ENCODE peak calls at places on chromosomes 13 and 19, in six cellular contexts. One of them, this sample, is unnamed.

GRCh38 chr13:88745013-88745412 is 1073.8 kb downstream of the SLITRK5 start:
- DNase-seq in stimulated activated CD4-positive, alpha-beta T cell treated with anti-CD3 and anti-CD28 coated beads, Interleukin-2, amount 100 ng/mL, for 24 hours: no peak
- DNase-seq in colonic mucosa: no peak
- DNase-seq in fibroblast of gingiva: no peak
- DNase-seq in NCI-H510A: no peak
- DNase-seq in anterior cingulate cortex: no peak
- DNase-seq in this sample: no peak

GRCh38 chr13:51955281-51955771 is 55.9 kb downstream of the ATP7B start:
- DNase-seq in anterior cingulate cortex: no peak
- DNase-seq in NCI-H510A: no peak
- DNase-seq in colonic mucosa: peak
- DNase-seq in stimulated activated CD4-positive, alpha-beta T cell treated with anti-CD3 and anti-CD28 coated beads, Interleukin-2, amount 100 ng/mL, for 24 hours: no peak
- DNase-seq in fibroblast of gingiva: no peak
- DNase-seq in this sample: no peak

GRCh38 chr19:19111967-19112580 is 26.2 kb downstream of the TMEM161A start:
- DNase-seq in NCI-H510A: no peak
- DNase-seq in fibroblast of gingiva: no peak
- DNase-seq in stimulated activated CD4-positive, alpha-beta T cell treated with anti-CD3 and anti-CD28 coated beads, Interleukin-2, amount 100 ng/mL, for 24 hours: no peak
- DNase-seq in anterior cingulate cortex: no peak
- DNase-seq in colonic mucosa: no peak
- DNase-seq in this sample: no peak

GRCh38 chr13:113616991-113617749 is 32.6 kb downstream of the TFDP1 start:
- DNase-seq in stimulated activated CD4-positive, alpha-beta T cell treated with anti-CD3 and anti-CD28 coated beads, Interleukin-2, amount 100 ng/mL, for 24 hours: no peak
- DNase-seq in colonic mucosa: no peak
- DNase-seq in NCI-H510A: peak
- DNase-seq in fibroblast of gingiva: no peak
- DNase-seq in anterior cingulate cortex: no peak
- DNase-seq in this sample: peak

GRCh38 chr19:49677232-49677881 is at the start of gene PRMT1:
- DNase-seq in colonic mucosa: no peak
- DNase-seq in anterior cingulate cortex: no peak
- DNase-seq in stimulated activated CD4-positive, alpha-beta T cell treated with anti-CD3 and anti-CD28 coated beads, Interleukin-2, amount 100 ng/mL, for 24 hours: peak
- DNase-seq in NCI-H510A: no peak
- DNase-seq in fibroblast of gingiva: no peak
- DNase-seq in this sample: no peak

GRCh38 chr13:33017410-33017929 is 1.2 kb downstream of the KL start:
- DNase-seq in fibroblast of gingiva: no peak
- DNase-seq in colonic mucosa: peak
- DNase-seq in anterior cingulate cortex: no peak
- DNase-seq in stimulated activated CD4-positive, alpha-beta T cell treated with anti-CD3 and anti-CD28 coated beads, Interleukin-2, amount 100 ng/mL, for 24 hours: peak
- DNase-seq in NCI-H510A: no peak
- DNase-seq in this sample: peak

GRCh38 chr13:75079226-75079625 is 402.7 kb downstream of the TBC1D4 start:
- DNase-seq in anterior cingulate cortex: no peak
- DNase-seq in colonic mucosa: no peak
- DNase-seq in stimulated activated CD4-positive, alpha-beta T cell treated with anti-CD3 and anti-CD28 coated beads, Interleukin-2, amount 100 ng/mL, for 24 hours: no peak
- DNase-seq in fibroblast of gingiva: peak
- DNase-seq in NCI-H510A: no peak
- DNase-seq in this sample: no peak

GRCh38 chr13:99425485-99426341 is 75.6 kb upstream of the TM9SF2 start:
- DNase-seq in stimulated activated CD4-positive, alpha-beta T cell treated with anti-CD3 and anti-CD28 coated beads, Interleukin-2, amount 100 ng/mL, for 24 hours: peak
- DNase-seq in NCI-H510A: no peak
- DNase-seq in fibroblast of gingiva: no peak
- DNase-seq in colonic mucosa: peak
- DNase-seq in anterior cingulate cortex: no peak
- DNase-seq in this sample: peak

GRCh38 chr19:46958542-46958941 is 61.1 kb upstream of the NPAS1 start:
- DNase-seq in fibroblast of gingiva: peak
- DNase-seq in colonic mucosa: no peak
- DNase-seq in NCI-H510A: no peak
- DNase-seq in anterior cingulate cortex: no peak
- DNase-seq in stimulated activated CD4-positive, alpha-beta T cell treated with anti-CD3 and anti-CD28 coated beads, Interleukin-2, amount 100 ng/mL, for 24 hours: no peak
- DNase-seq in this sample: no peak

GRCh38 chr13:99686157-99686572 is 184.9 kb downstream of the TM9SF2 start:
- DNase-seq in NCI-H510A: no peak
- DNase-seq in anterior cingulate cortex: no peak
- DNase-seq in colonic mucosa: peak
- DNase-seq in stimulated activated CD4-positive, alpha-beta T cell treated with anti-CD3 and anti-CD28 coated beads, Interleukin-2, amount 100 ng/mL, for 24 hours: no peak
- DNase-seq in fibroblast of gingiva: peak
- DNase-seq in this sample: no peak

GRCh38 chr13:48505597-48506091 is 27.2 kb downstream of the RCBTB2 start:
- DNase-seq in colonic mucosa: no peak
- DNase-seq in anterior cingulate cortex: no peak
- DNase-seq in stimulated activated CD4-positive, alpha-beta T cell treated with anti-CD3 and anti-CD28 coated beads, Interleukin-2, amount 100 ng/mL, for 24 hours: peak
- DNase-seq in NCI-H510A: no peak
- DNase-seq in fibroblast of gingiva: peak
- DNase-seq in this sample: no peak

GRCh38 chr13:43797869-43798268 is 11.1 kb upstream of the ENOX1 start:
- DNase-seq in fibroblast of gingiva: no peak
- DNase-seq in colonic mucosa: no peak
- DNase-seq in stimulated activated CD4-positive, alpha-beta T cell treated with anti-CD3 and anti-CD28 coated beads, Interleukin-2, amount 100 ng/mL, for 24 hours: no peak
- DNase-seq in anterior cingulate cortex: no peak
- DNase-seq in NCI-H510A: no peak
- DNase-seq in this sample: no peak

GRCh38 chr19:12365094-12365371 is 450 bp downstream of the ZNF442 start:
- DNase-seq in fibroblast of gingiva: peak
- DNase-seq in colonic mucosa: no peak
- DNase-seq in anterior cingulate cortex: no peak
- DNase-seq in NCI-H510A: no peak
- DNase-seq in stimulated activated CD4-positive, alpha-beta T cell treated with anti-CD3 and anti-CD28 coated beads, Interleukin-2, amount 100 ng/mL, for 24 hours: no peak
- DNase-seq in this sample: peak